ENCODE peak calls at places on chromosomes 12 and 14, in ten cellular contexts. U is GM23248; L is DMS153; F is ACHN; J is stimulated activated CD8-positive, alpha-beta memory T cell treated with anti-CD3 and anti-CD28 coated beads, Interleukin-15, amount 100 ng/mL, for 24 hours; X is HEK293T; M is lower lobe of right lung; Q is RPMI8226; P is HCT116; Y is stimulated activated CD4-positive, alpha-beta T cell treated with anti-CD3 and anti-CD28 coated beads, Interleukin-2, amount 100 ng/mL, for 4 hours. N is an unnamed sample.

GRCh38 chr14:65414961-65415589 is 2.5 kb downstream of the FUT8 start:
- DNase-seq in U (peak; percentile 80), L (no peak), F (peak; percentile 41), J (no peak), X (no peak), M (no peak), Q (peak; percentile 18), P (no peak), Y (no peak), N (no peak)

GRCh38 chr12:117377758-117378157 is 16.3 kb upstream of the NOS1 start:
- DNase-seq in U (no peak), L (peak; percentile 71), F (no peak), J (no peak), X (peak; percentile 34), M (no peak), Q (no peak), P (peak; percentile 36), Y (no peak), N (no peak)

GRCh38 chr14:59997496-59997895 is 77.6 kb downstream of the LRRC9 start:
- DNase-seq in U (no peak), L (peak; percentile 27), F (no peak), J (no peak), X (no peak), M (no peak), Q (no peak), P (no peak), Y (no peak), N (no peak)

GRCh38 chr12:95096378-95096777 is 23.0 kb upstream of the NR2C1 start:
- DNase-seq in U (no peak), L (no peak), F (no peak), J (no peak), X (no peak), M (no peak), Q (no peak), P (no peak), Y (no peak), N (no peak)

GRCh38 chr12:15996254-15996653 is 85.1 kb downstream of the DERA start:
- DNase-seq in U (peak; percentile 61), L (no peak), F (peak; percentile 29), J (no peak), X (no peak), M (no peak), Q (peak; percentile 10), P (no peak), Y (no peak), N (no peak)

GRCh38 chr12:127145929-127146789 is 1120.8 kb upstream of the TMEM132C start:
- DNase-seq in U (peak; percentile 91), L (peak; percentile 57), F (peak; percentile 83), J (peak; percentile 51), X (no peak), M (peak; percentile 81), Q (no peak), P (peak; percentile 28), Y (peak; percentile 74), N (no peak)

GRCh38 chr14:36068777-36069534 is 107.6 kb downstream of the PTCSC3 start:
- DNase-seq in U (peak; percentile 72), L (no peak), F (peak; percentile 45), J (no peak), X (no peak), M (no peak), Q (no peak), P (no peak), Y (no peak), N (peak; percentile 76)

GRCh38 chr14:49460647-49461046 is 125.5 kb downstream of the RPS29 start:
- DNase-seq in U (no peak), L (no peak), F (no peak), J (no peak), X (no peak), M (no peak), Q (no peak), P (no peak), Y (no peak), N (no peak)

GRCh38 chr12:2409656-2410265 is 357.0 kb downstream of the CACNA1C start:
- DNase-seq in U (no peak), L (no peak), F (no peak), J (no peak), X (no peak), M (no peak), Q (no peak), P (no peak), Y (no peak), N (no peak)

GRCh38 chr12:44720265-44720664 is 155.8 kb downstream of the NELL2 start:
- DNase-seq in U (no peak), L (no peak), F (no peak), J (no peak), X (no peak), M (no peak), Q (no peak), P (no peak), Y (no peak), N (no peak)

GRCh38 chr14:99224116-99224910 is 47.7 kb downstream of the BCL11B start:
- DNase-seq in U (no peak), L (no peak), F (no peak), J (no peak), X (no peak), M (no peak), Q (no peak), P (peak; percentile 22), Y (no peak), N (no peak)

GRCh38 chr14:53894456-53894855 is 62.2 kb downstream of the BMP4 start:
- DNase-seq in U (peak; percentile 38), L (no peak), F (peak; percentile 29), J (no peak), X (no peak), M (no peak), Q (no peak), P (no peak), Y (no peak), N (no peak)

GRCh38 chr12:96195845-96196451 is 1.8 kb downstream of the ELK3 start:
- DNase-seq in U (peak; percentile 81), L (no peak), F (peak; percentile 76), J (no peak), X (no peak), M (no peak), Q (no peak), P (no peak), Y (no peak), N (no peak)

N was measured in epithelial cell of proximal tubule.